ENCODE peak calls at places on chromosomes 12 and 14, in four cellular contexts. One of them, this sample, is unnamed. For H3K79me2, the result is how much of the 10 kb centered on the place peaks cover.

GRCh38 chr12:47085815-47086252 is 6.1 kb upstream of the AMIGO2 start:
- DNase-seq in SK-N-SH: no peak
- DNase-seq in mammary epithelial cell: peak
- DNase-seq in HCT116: no peak
- DNase-seq in this sample: peak

GRCh38 chr12:117890137-117890536 is 78.7 kb downstream of the KSR2 start:
- DNase-seq in mammary epithelial cell: no peak
- DNase-seq in SK-N-SH: no peak
- DNase-seq in HCT116: no peak
- DNase-seq in this sample: peak

GRCh38 chr12:30201301-30202160 is 417.8 kb upstream of the TMTC1 start:
- DNase-seq in mammary epithelial cell: no peak
- DNase-seq in HCT116: no peak
- DNase-seq in SK-N-SH: peak
- DNase-seq in this sample: no peak

GRCh38 chr12:85424581-85425348 is 144.7 kb downstream of the ALX1 start:
- DNase-seq in mammary epithelial cell: no peak
- DNase-seq in HCT116: peak
- DNase-seq in SK-N-SH: peak
- DNase-seq in this sample: peak

GRCh38 chr12:131113562-131113961 is 159.9 kb downstream of the ADGRD1 start:
- DNase-seq in HCT116: no peak
- DNase-seq in mammary epithelial cell: no peak
- DNase-seq in SK-N-SH: peak
- DNase-seq in this sample: no peak

GRCh38 chr12:30106204-30106603 is 322.5 kb upstream of the TMTC1 start:
- DNase-seq in mammary epithelial cell: no peak
- DNase-seq in HCT116: no peak
- DNase-seq in SK-N-SH: no peak
- DNase-seq in this sample: no peak

GRCh38 chr14:92615451-92615850 is 101.9 kb downstream of the RIN3 start:
- DNase-seq in mammary epithelial cell: no peak
- DNase-seq in HCT116: no peak
- DNase-seq in SK-N-SH: no peak
- DNase-seq in this sample: peak

GRCh38 chr14:73392329-73393257 is 65.8 kb downstream of the NUMB start:
- DNase-seq in HCT116: no peak
- DNase-seq in mammary epithelial cell: no peak
- DNase-seq in SK-N-SH: no peak
- DNase-seq in this sample: no peak

GRCh38 chr14:55354500-55354899 is 57.1 kb downstream of the ATG14 start:
- DNase-seq in HCT116: peak
- DNase-seq in SK-N-SH: peak
- DNase-seq in mammary epithelial cell: peak
- DNase-seq in this sample: peak

GRCh38 chr12:91432079-91432478 is 249.5 kb upstream of the DCN start:
- DNase-seq in SK-N-SH: no peak
- DNase-seq in mammary epithelial cell: no peak
- DNase-seq in HCT116: no peak
- DNase-seq in this sample: no peak

GRCh38 chr12:27052742-27053141 is 29.6 kb downstream of the C12orf71 start:
- DNase-seq in HCT116: no peak
- DNase-seq in SK-N-SH: no peak
- DNase-seq in mammary epithelial cell: no peak
- DNase-seq in this sample: no peak

GRCh38 chr12:27052176-27052575 is 29.8 kb downstream of the MED21 start:
- DNase-seq in SK-N-SH: no peak
- DNase-seq in HCT116: no peak
- DNase-seq in mammary epithelial cell: peak
- DNase-seq in this sample: peak

DNA sequence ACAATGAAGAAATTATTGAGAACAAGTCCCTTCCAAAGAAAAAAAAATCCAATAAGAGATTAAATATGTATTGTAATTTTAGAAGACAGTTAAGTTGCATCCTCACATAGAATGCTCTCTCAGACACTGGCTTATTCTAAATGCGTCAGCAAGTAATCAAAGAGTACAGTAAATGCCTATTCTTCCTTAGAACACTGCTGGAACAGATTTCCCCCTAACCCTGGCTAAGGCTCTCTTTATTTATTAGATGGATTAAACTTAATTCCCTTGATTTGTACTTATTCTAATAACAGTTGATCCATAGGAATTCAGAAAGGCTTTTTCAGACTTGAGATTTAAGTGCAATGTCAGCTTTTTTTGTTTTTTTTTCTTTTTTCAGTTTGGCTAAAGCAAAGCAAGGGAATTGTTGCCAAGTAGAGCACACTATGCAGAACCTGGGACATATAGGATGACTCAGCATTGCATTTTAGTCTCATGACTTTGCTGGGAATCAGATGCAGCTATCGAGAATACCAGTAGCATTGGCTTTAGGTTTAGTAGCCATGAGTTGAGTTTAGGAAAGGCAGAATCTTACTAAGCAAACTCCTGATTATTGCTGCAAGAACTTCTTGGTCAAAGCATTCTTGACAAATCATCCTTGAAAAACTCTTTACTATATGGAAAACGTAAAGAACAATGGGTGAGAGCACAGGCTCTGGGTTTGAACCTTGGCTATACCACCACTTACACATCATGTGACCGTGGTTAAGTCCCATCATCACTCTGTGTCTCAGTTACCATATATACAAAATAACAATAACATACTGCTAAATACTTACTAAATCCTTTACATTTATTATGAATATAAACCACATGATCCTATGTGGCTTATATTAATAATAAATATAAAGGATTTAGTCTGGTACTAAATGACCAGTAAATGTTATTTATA is 26.7 kb downstream of the MED21 start:
- DNase-seq in SK-N-SH: no peak
- DNase-seq in mammary epithelial cell: peak
- DNase-seq in HCT116: no peak
- DNase-seq in this sample: peak
- H3K4me2 ChIP-seq in SK-N-SH: peak
- H3K4me2 ChIP-seq in mammary epithelial cell: peak
- H3K4me2 ChIP-seq in HCT116: peak
- H3K4me2 ChIP-seq in this sample: peak

GRCh38 chr12:96210376-96211055 is 16.3 kb downstream of the ELK3 start:
- DNase-seq in mammary epithelial cell: no peak
- DNase-seq in SK-N-SH: no peak
- DNase-seq in HCT116: no peak
- DNase-seq in this sample: no peak

GRCh38 chr12:96215933-96216273 is 21.7 kb downstream of the ELK3 start:
- DNase-seq in HCT116: no peak
- DNase-seq in mammary epithelial cell: no peak
- DNase-seq in SK-N-SH: no peak
- DNase-seq in this sample: no peak

GRCh38 chr12:96212456-96213375 is 18.5 kb downstream of the ELK3 start:
- DNase-seq in mammary epithelial cell: no peak
- DNase-seq in HCT116: no peak
- DNase-seq in SK-N-SH: no peak
- DNase-seq in this sample: no peak

GRCh38 chr12:96211989-96212388 is 17.8 kb downstream of the ELK3 start:
- DNase-seq in mammary epithelial cell: no peak
- DNase-seq in SK-N-SH: no peak
- DNase-seq in HCT116: no peak
- DNase-seq in this sample: no peak

DNA sequence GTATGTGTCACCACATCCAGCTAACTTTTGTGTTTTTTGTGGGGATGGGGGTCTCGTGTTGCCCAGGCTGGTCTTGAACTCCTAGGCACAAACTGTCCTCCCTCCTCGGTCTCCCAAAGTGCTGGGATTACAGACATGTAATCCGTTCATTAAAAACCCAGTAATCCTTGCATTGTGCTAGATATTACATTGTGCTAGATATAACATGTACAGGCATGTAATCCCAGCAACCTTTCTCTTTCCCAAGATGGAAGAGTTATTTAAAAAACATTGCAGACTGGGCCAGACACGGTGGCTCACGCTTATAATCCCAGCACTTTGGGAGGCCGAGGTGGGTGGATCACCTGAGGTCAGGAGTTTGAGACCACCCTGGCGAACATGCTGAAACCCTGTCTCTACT is 19.7 kb downstream of the ELK3 start:
- DNase-seq in HCT116: no peak
- DNase-seq in mammary epithelial cell: peak
- DNase-seq in SK-N-SH: no peak
- DNase-seq in this sample: no peak
- H3K79me2 ChIP-seq in HCT116: half or more
- H3K79me2 ChIP-seq in mammary epithelial cell: half or more
- H3K79me2 ChIP-seq in SK-N-SH: half or more
- H3K79me2 ChIP-seq in this sample: half or more

GRCh38 chr12:64729909-64730584 is 29.2 kb downstream of the GNS start:
- DNase-seq in HCT116: no peak
- DNase-seq in mammary epithelial cell: no peak
- DNase-seq in SK-N-SH: no peak
- DNase-seq in this sample: no peak

GRCh38 chr12:64735447-64735846 is 23.8 kb downstream of the GNS start:
- DNase-seq in SK-N-SH: no peak
- DNase-seq in mammary epithelial cell: no peak
- DNase-seq in HCT116: no peak
- DNase-seq in this sample: no peak

GRCh38 chr12:64731683-64732082 is 27.5 kb downstream of the GNS start:
- DNase-seq in HCT116: no peak
- DNase-seq in mammary epithelial cell: no peak
- DNase-seq in SK-N-SH: no peak
- DNase-seq in this sample: no peak

GRCh38 chr12:64733857-64734256 is 25.3 kb downstream of the GNS start:
- DNase-seq in mammary epithelial cell: peak
- DNase-seq in SK-N-SH: no peak
- DNase-seq in HCT116: peak
- DNase-seq in this sample: peak

GRCh38 chr12:64730585-64730964 is 28.6 kb downstream of the GNS start:
- DNase-seq in HCT116: no peak
- DNase-seq in mammary epithelial cell: no peak
- DNase-seq in SK-N-SH: peak
- DNase-seq in this sample: no peak
- H3K4me2 ChIP-seq in HCT116: no peak
- H3K4me2 ChIP-seq in mammary epithelial cell: no peak
- H3K4me2 ChIP-seq in SK-N-SH: no peak
- H3K4me2 ChIP-seq in this sample: no peak

DNA sequence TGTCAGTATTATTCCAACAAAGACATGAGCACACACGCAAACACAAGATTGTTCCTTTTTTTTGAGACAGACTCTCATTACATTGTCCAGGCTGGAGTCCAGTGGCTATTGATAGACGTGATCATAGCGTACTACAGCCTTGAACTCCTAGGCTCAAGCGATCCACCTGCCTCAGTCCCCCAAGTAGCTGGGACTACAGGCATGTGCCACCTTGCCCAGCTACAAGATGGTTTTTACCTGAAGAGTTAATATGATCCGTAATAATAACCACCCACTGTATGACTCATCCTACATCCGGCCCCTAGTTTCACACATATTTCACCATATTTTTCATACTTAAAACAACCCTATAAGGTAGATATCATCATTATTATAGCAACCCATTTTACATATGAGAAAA is 26.8 kb downstream of the BCAT1 start:
- DNase-seq in HCT116: no peak
- DNase-seq in SK-N-SH: no peak
- DNase-seq in mammary epithelial cell: peak
- DNase-seq in this sample: no peak
- H3K79me2 ChIP-seq in HCT116: under half
- H3K79me2 ChIP-seq in SK-N-SH: half or more
- H3K79me2 ChIP-seq in mammary epithelial cell: under half
- H3K79me2 ChIP-seq in this sample: under half

DNA sequence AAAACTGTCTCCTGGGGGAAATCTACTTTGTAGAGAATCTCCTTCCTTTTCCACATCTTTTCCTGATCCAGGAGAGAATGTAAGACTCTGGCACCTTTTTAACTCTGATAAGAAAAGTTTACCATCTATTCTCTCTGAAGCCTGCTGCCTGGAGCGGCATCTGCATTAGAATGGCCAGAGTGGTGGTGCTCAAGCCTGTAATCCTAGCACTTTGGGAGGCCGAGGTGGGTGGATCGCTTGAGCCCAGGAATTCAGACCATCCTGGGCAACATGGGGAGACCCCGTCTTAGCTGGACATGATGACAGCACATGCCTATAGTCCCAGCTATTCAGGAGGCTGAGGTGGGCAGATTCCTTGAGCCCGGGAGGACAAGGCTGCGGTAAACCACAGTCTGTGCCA is 1.4 kb upstream of the CHFR start:
- DNase-seq in HCT116: no peak
- DNase-seq in mammary epithelial cell: no peak
- DNase-seq in SK-N-SH: no peak
- DNase-seq in this sample: no peak
- H3K4me2 ChIP-seq in HCT116: no peak
- H3K4me2 ChIP-seq in mammary epithelial cell: no peak
- H3K4me2 ChIP-seq in SK-N-SH: no peak
- H3K4me2 ChIP-seq in this sample: no peak

GRCh38 chr12:32690927-32691326 is 11.8 kb downstream of the DNM1L start:
- DNase-seq in HCT116: no peak
- DNase-seq in SK-N-SH: no peak
- DNase-seq in mammary epithelial cell: no peak
- DNase-seq in this sample: no peak

GRCh38 chr12:32686340-32686739 is 7.2 kb downstream of the DNM1L start:
- DNase-seq in mammary epithelial cell: no peak
- DNase-seq in SK-N-SH: no peak
- DNase-seq in HCT116: no peak
- DNase-seq in this sample: no peak

GRCh38 chr12:32692358-32692757 is 13.3 kb downstream of the DNM1L start:
- DNase-seq in HCT116: no peak
- DNase-seq in mammary epithelial cell: no peak
- DNase-seq in SK-N-SH: no peak
- DNase-seq in this sample: no peak

DNA sequence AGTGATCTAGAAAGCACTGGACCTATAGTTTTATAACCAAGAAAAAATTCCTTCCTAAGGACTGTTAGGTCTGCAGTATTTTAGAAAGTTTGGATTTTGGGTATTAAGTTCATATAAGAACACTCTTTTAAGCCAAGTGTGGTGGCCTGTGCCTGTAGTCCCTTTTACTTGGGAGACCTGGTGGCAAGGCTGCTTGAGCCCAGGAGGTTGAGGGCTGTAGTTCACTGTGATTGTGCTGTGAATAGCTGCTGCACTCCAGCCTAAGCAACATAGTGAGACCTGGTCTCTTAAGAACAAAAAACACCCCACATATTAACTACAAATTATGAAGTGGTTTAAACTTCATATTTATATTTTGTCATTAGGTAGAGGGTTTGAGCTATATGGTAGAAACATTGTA is 9.7 kb downstream of the DNM1L start:
- DNase-seq in mammary epithelial cell: no peak
- DNase-seq in SK-N-SH: no peak
- DNase-seq in HCT116: no peak
- DNase-seq in this sample: no peak
- H3K79me2 ChIP-seq in mammary epithelial cell: half or more
- H3K79me2 ChIP-seq in SK-N-SH: half or more
- H3K79me2 ChIP-seq in HCT116: half or more
- H3K79me2 ChIP-seq in this sample: half or more

GRCh38 chr12:53174881-53175491 is 5.5 kb upstream of the ZNF740 start:
- DNase-seq in SK-N-SH: no peak
- DNase-seq in mammary epithelial cell: no peak
- DNase-seq in HCT116: no peak
- DNase-seq in this sample: peak
- H3K4me2 ChIP-seq in SK-N-SH: peak
- H3K4me2 ChIP-seq in mammary epithelial cell: no peak
- H3K4me2 ChIP-seq in HCT116: peak
- H3K4me2 ChIP-seq in this sample: peak

This sample was measured in PC-3.